ENCODE peak calls at places on chromosomes 11 and 22, in six cellular contexts. K is posterior cingulate gyrus, C is B cell, O is substantia nigra, Y is HAP-1, A is AG08395. L is an unnamed sample.

GRCh38 chr11:129729823-129730222 is 85.8 kb upstream of the TMEM45B start:
- DNase-seq in K (no peak), O (no peak), C (no peak), A (no peak), Y (no peak), L (no peak)

GRCh38 chr11:131137046-131137445 is 220.8 kb upstream of the SNX19 start:
- DNase-seq in O (no peak), K (no peak), C (no peak), Y (no peak), A (no peak), L (no peak)

GRCh38 chr11:79025622-79026021 is 415.2 kb downstream of the TENM4 start:
- DNase-seq in K (no peak), A (no peak), Y (peak), C (no peak), O (no peak), L (no peak)

GRCh38 chr11:19508166-19508565 is 204.5 kb upstream of the NAV2 start:
- DNase-seq in A (peak), K (no peak), Y (no peak), C (no peak), O (no peak), L (no peak)

GRCh38 chr11:19934828-19935259 is 222.2 kb downstream of the NAV2 start:
- DNase-seq in O (no peak), A (peak), K (no peak), C (no peak), Y (no peak), L (no peak)

GRCh38 chr11:131331546-131331945 is 38.9 kb upstream of the NTM start:
- DNase-seq in K (no peak), Y (no peak), A (no peak), C (no peak), O (no peak), L (no peak)

GRCh38 chr11:42777776-42778175 is 534.0 kb upstream of the API5 start:
- DNase-seq in C (no peak), A (no peak), O (no peak), Y (no peak), K (no peak), L (no peak)

GRCh38 chr22:37485714-37486223 is 415 bp downstream of the MFNG start:
- DNase-seq in O (no peak), Y (peak), K (no peak), A (no peak), C (no peak), L (peak)

GRCh38 chr22:20781272-20781990 is 7.5 kb downstream of the SERPIND1 start:
- DNase-seq in C (no peak), K (no peak), A (no peak), Y (no peak), O (no peak), L (no peak)

GRCh38 chr11:60372767-60373166 is 5.6 kb upstream of the MS4A7 start:
- DNase-seq in Y (no peak), A (no peak), K (no peak), C (no peak), O (no peak), L (no peak)

GRCh38 chr22:27650985-27651384 is 150.6 kb downstream of the MN1 start:
- DNase-seq in K (peak), O (no peak), A (no peak), Y (no peak), C (no peak), L (no peak)

GRCh38 chr22:40240671-40241070 is 62.9 kb downstream of the TNRC6B start:
- DNase-seq in Y (no peak), O (no peak), K (no peak), A (no peak), C (no peak), L (no peak)

GRCh38 chr11:61571869-61572268 is 9.0 kb downstream of the SYT7 start:
- DNase-seq in C (no peak), A (no peak), Y (no peak), K (no peak), O (no peak), L (no peak)

GRCh38 chr22:49034836-49035817 is 792.5 kb downstream of the BRD1 start:
- DNase-seq in Y (no peak), C (no peak), O (no peak), A (no peak), K (peak), L (no peak)

GRCh38 chr11:75697906-75698563 is 19.6 kb upstream of the MOGAT2 start:
- DNase-seq in C (no peak), K (no peak), A (no peak), O (no peak), Y (no peak), L (no peak)

GRCh38 chr11:81039916-81040530 is 1599.2 kb upstream of the TENM4 start:
- DNase-seq in K (no peak), C (no peak), Y (no peak), O (no peak), A (no peak), L (no peak)

GRCh38 chr11:61956191-61957027 is 6.3 kb downstream of the BEST1 start:
- DNase-seq in Y (no peak), K (no peak), C (no peak), O (no peak), A (no peak), L (no peak)

GRCh38 chr11:23112390-23112789 is 252.1 kb upstream of the CCDC179 start:
- DNase-seq in A (no peak), K (no peak), O (no peak), C (no peak), Y (no peak), L (no peak)

GRCh38 chr11:28581286-28582242 is 473.4 kb downstream of the METTL15 start:
- DNase-seq in K (peak), Y (no peak), A (no peak), O (no peak), C (no peak), L (no peak)

GRCh38 chr22:48185656-48186055 is 1423.2 kb downstream of the TBC1D22A start:
- DNase-seq in O (no peak), K (no peak), Y (no peak), A (no peak), C (no peak), L (no peak)